ENCODE peak calls at places on chromosomes 6 and 20, in six cellular contexts. S, W, Y, A, E and B are unnamed samples.

GRCh38 chr6:145707397-145707796 is 27.9 kb downstream of the EPM2A start:
- DNase-seq in W (no peak), S (no peak), E (no peak), A (no peak), Y (no peak), B (no peak)

GRCh38 chr6:42403831-42404230 is 47.9 kb downstream of the TRERF1 start:
- DNase-seq in E (no peak), S (no peak), A (no peak), W (no peak), Y (no peak), B (no peak)

GRCh38 chr6:117263353-117263927 is 1.9 kb upstream of the VGLL2 start:
- DNase-seq in S (no peak), Y (no peak), W (no peak), A (peak; percentile 61), E (no peak), B (no peak)

GRCh38 chr6:133040025-133040838 is 200.9 kb upstream of the EYA4 start:
- DNase-seq in E (no peak), A (no peak), W (no peak), S (no peak), Y (no peak), B (no peak)

GRCh38 chr6:87430499-87430898 is 22.7 kb downstream of the CFAP206 start:
- DNase-seq in S (no peak), Y (no peak), W (no peak), E (no peak), A (no peak), B (no peak)

GRCh38 chr6:154907293-154907692 is 87.8 kb upstream of the TIAM2 start:
- DNase-seq in E (no peak), Y (no peak), S (no peak), W (no peak), A (no peak), B (no peak)

GRCh38 chr6:29734046-29735018 is 11.1 kb downstream of the HLA-F start:
- DNase-seq in S (no peak), A (no peak), Y (no peak), W (no peak), E (no peak), B (no peak)

GRCh38 chr6:105993769-105994521 is 92.2 kb upstream of the PRDM1 start:
- DNase-seq in S (peak; percentile 65), A (peak; percentile 79), E (peak; percentile 77), W (peak; percentile 45), Y (peak; percentile 13), B (no peak)

GRCh38 chr6:121823437-121823851 is 388.0 kb downstream of the GJA1 start:
- DNase-seq in Y (no peak), S (no peak), A (no peak), W (no peak), E (no peak), B (no peak)

GRCh38 chr6:128487746-128488145 is 32.7 kb downstream of the PTPRK start:
- DNase-seq in W (no peak), S (no peak), E (no peak), Y (no peak), A (no peak), B (no peak)

GRCh38 chr6:160933256-160933655 is 58.3 kb upstream of the MAP3K4 start:
- DNase-seq in Y (no peak), S (no peak), E (no peak), A (no peak), W (no peak), B (no peak)

GRCh38 chr6:156691018-156691417 is 86.2 kb upstream of the ARID1B start:
- DNase-seq in A (no peak), W (no peak), E (no peak), Y (no peak), S (no peak), B (no peak)

GRCh38 chr6:4511626-4512010 is 264.6 kb upstream of the CDYL start:
- DNase-seq in S (no peak), E (no peak), Y (peak; percentile 7), W (no peak), A (no peak), B (no peak)

GRCh38 chr6:38077488-38078015 is 258.0 kb downstream of the ZFAND3 start:
- DNase-seq in W (no peak), A (no peak), S (no peak), Y (no peak), E (no peak), B (no peak)

GRCh38 chr20:4326194-4327065 is 311.1 kb upstream of the RNF24 start:
- DNase-seq in S (no peak), A (peak; percentile 74), E (no peak), Y (peak; percentile 23), W (no peak), B (no peak)

GRCh38 chr6:107932580-107932979 is 25.4 kb downstream of the SEC63 start:
- DNase-seq in S (no peak), W (no peak), Y (no peak), A (no peak), E (no peak), B (no peak)

GRCh38 chr20:36936341-36936740 is 15.2 kb downstream of the SAMHD1 start:
- DNase-seq in Y (no peak), A (no peak), E (no peak), S (no peak), W (no peak), B (no peak)

GRCh38 chr20:36941403-36941835 is 10.1 kb downstream of the SAMHD1 start:
- DNase-seq in Y (no peak), S (no peak), A (no peak), W (peak; percentile 12), E (no peak), B (no peak)
- H3K4me1 ChIP-seq in Y (peaks cover 44% of the 10 kb centered on the region), S (peaks cover 2% of the 10 kb centered on the region), A (no peaks in the 10 kb centered on the region), W (peaks cover 36% of the 10 kb centered on the region), E (no peaks in the 10 kb centered on the region), B (peaks cover 69% of the 10 kb centered on the region)

DNA sequence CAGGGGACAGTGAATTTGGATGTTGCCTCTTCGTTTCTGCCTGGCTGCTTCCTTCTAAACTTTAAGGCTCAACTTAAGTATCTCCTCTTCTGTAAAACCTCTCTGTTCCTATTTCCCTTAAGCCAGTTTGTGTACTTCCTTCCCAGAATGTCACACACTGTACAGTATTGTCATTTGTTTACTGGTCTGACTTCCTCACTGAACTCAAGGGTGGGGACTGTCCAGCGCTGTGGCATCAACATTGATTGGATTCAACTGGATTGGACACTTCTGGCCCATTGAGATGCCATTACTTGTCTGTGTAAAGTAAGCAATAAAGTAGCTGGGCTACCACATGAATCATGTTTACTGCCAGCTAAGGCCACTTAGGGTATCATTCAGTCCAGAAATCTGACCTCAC is 69.7 kb downstream of the ANKS1A start:
- DNase-seq in E (no peak), W (peak; percentile 30), A (no peak), Y (no peak), S (no peak), B (no peak)
- H3K4me1 ChIP-seq in E (no peaks in the 10 kb centered on the region), W (peaks cover 15% of the 10 kb centered on the region), A (no peaks in the 10 kb centered on the region), Y (peaks cover 43% of the 10 kb centered on the region), S (no peaks in the 10 kb centered on the region), B (no peaks in the 10 kb centered on the region)

GRCh38 chr20:36264426-36265246 is 28.4 kb downstream of the AAR2 start:
- DNase-seq in Y (no peak), A (no peak), S (no peak), E (no peak), W (no peak), B (no peak)
- H3K4me1 ChIP-seq in Y (no peaks in the 10 kb centered on the region), A (no peaks in the 10 kb centered on the region), S (peaks cover 7% of the 10 kb centered on the region), E (no peaks in the 10 kb centered on the region), W (no peaks in the 10 kb centered on the region), B (no peaks in the 10 kb centered on the region)

DNA sequence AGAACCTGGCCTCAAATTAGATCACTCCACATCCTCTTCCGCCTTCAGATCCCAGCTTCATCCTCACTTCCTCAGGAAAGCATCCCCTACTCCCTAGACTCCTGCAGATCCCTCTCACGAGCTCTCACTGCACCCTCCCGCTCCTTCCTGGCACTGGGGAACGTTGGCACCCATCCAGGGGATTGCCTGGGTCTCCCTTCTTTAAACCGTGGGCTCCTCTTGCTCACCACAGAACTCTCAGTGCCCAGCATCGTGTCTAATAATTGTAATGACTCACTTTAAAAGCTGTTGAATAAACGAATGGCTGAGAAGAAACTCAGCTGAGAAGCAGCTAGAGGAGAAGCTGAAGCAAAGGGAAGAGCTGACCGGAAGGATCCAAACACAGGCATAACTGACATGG is 20.4 kb downstream of the ZC3H12D start:
- DNase-seq in Y (no peak), A (peak; percentile 36), S (no peak), W (no peak), E (no peak), B (no peak)
- H3K4me1 ChIP-seq in Y (no peaks in the 10 kb centered on the region), A (peaks cover 8% of the 10 kb centered on the region), S (no peaks in the 10 kb centered on the region), W (peaks cover 9% of the 10 kb centered on the region), E (no peaks in the 10 kb centered on the region), B (no peaks in the 10 kb centered on the region)

DNA sequence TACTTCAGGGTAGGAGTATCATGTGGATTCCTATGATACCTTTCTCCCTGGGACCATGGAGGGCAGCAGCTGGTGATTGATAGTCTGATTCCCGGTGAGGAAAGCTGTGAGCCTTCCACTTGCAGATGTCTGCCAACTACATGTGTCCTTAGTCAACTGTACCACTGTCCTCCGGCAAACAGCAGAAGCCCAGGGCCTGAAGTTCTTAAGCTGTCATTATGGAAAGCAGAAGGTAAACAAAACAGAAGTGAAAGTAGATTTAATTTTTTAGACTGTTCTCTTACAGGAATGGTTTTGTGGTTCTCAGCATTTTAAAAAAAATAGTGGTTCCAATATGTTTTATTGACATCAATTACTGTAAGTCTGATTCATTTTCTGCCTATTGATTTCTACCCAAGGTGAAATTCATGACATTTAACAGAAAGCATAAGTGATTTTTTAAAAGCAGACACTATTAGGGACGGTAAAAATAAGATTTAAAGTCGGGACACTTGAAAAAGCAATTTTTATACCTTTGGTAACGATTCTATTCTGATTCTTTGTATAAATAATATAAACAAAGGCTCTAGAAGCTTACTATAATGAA is 36.6 kb downstream of the PTPN1 start:
- DNase-seq in S (no peak), W (peak; percentile 32), E (no peak), A (no peak), Y (no peak), B (no peak)
- H3K4me1 ChIP-seq in S (peaks cover 3% of the 10 kb centered on the region), W (peaks cover 43% of the 10 kb centered on the region), E (no peaks in the 10 kb centered on the region), A (peaks cover 11% of the 10 kb centered on the region), Y (peaks cover 39% of the 10 kb centered on the region), B (peaks cover 7% of the 10 kb centered on the region)

DNA sequence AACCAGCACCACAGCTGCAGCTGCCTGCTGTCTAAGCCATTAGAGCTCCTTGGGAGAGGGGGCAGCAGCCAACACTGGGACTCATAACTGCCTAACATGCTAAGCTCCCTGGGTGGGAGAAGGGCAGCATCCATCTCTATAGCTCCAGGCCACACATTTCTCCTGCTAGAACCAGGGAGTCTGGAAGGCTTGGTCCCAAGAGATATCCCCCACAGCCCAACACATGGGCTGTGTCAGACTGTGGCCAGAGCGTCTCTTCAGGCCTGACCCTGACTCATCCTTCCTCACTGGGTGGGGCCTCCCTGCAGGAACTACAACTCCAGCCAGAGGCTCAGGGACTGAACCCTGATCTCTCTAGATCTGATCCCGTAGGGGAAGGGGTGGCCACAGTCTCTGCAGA is 411.1 kb downstream of the HDGFL1 start:
- DNase-seq in S (no peak), Y (no peak), W (no peak), E (no peak), A (no peak), B (no peak)
- H3K4me1 ChIP-seq in S (no peaks in the 10 kb centered on the region), Y (no peaks in the 10 kb centered on the region), W (no peaks in the 10 kb centered on the region), E (no peaks in the 10 kb centered on the region), A (no peaks in the 10 kb centered on the region), B (no peaks in the 10 kb centered on the region)

GRCh38 chr6:142868917-142869316 is 76.1 kb downstream of the HIVEP2 start:
- DNase-seq in W (no peak), Y (no peak), S (no peak), A (no peak), E (no peak), B (no peak)
- H3K4me1 ChIP-seq in W (peaks cover 29% of the 10 kb centered on the region), Y (peaks cover 32% of the 10 kb centered on the region), S (no peaks in the 10 kb centered on the region), A (peaks cover 10% of the 10 kb centered on the region), E (peaks cover 15% of the 10 kb centered on the region), B (peaks cover 4% of the 10 kb centered on the region)

GRCh38 chr20:50243610-50244351 is 53.2 kb downstream of the CEBPB start:
- DNase-seq in E (no peak), Y (no peak), A (no peak), W (no peak), S (no peak), B (no peak)
- H3K4me1 ChIP-seq in E (no peaks in the 10 kb centered on the region), Y (no peaks in the 10 kb centered on the region), A (no peaks in the 10 kb centered on the region), W (no peaks in the 10 kb centered on the region), S (no peaks in the 10 kb centered on the region), B (peaks cover 68% of the 10 kb centered on the region)